ENCODE peak calls at places on chromosomes 3 and 15, in seven cellular contexts. E is stimulated activated CD8-positive, alpha-beta memory T cell treated with anti-CD3 and anti-CD28 coated beads, Interleukin-4, amount 100 ng/mL, for 4 hours; H is memory B cell; X is renal cortical epithelial cell; Z is activated CD8-positive, alpha-beta T cell treated with anti-CD3 and anti-CD28 coated beads, Interleukin-2, amount 10 ng/mL, durations not matched to agents 7 days and 5 days; O is activated B cell treated with CpG ODN at 0.5 μM for 24 hours; K is LoVo. R is an unnamed sample.

GRCh38 chr15:35606345-35606744 is 60.4 kb upstream of the DPH6 start:
- DNase-seq in E (no peak), H (no peak), X (no peak), Z (no peak), O (no peak), K (no peak), R (no peak)

GRCh38 chr3:53045784-53046170 is at the start of gene SFMBT1:
- DNase-seq in E (peak), H (no peak), X (no peak), Z (peak), O (peak), K (peak), R (peak)

GRCh38 chr3:65534825-65535224 is 503.9 kb downstream of the MAGI1 start:
- DNase-seq in E (no peak), H (no peak), X (no peak), Z (no peak), O (no peak), K (no peak), R (no peak)

GRCh38 chr3:159765025-159765859 is 223.4 kb upstream of the IL12A start:
- DNase-seq in E (no peak), H (no peak), X (peak), Z (peak), O (no peak), K (peak), R (peak)

GRCh38 chr15:60859996-60860494 is 369.1 kb downstream of the RORA start:
- DNase-seq in E (no peak), H (no peak), X (peak), Z (no peak), O (no peak), K (no peak), R (no peak)

GRCh38 chr15:85361306-85361705 is 19.1 kb upstream of the AKAP13 start:
- DNase-seq in E (no peak), H (no peak), X (no peak), Z (no peak), O (no peak), K (no peak), R (no peak)

GRCh38 chr3:120353463-120353862 is 4.3 kb upstream of the LRRC58 start:
- DNase-seq in E (no peak), H (no peak), X (peak), Z (no peak), O (no peak), K (no peak), R (no peak)

GRCh38 chr15:92121047-92121446 is 267.5 kb downstream of the SLCO3A1 start:
- DNase-seq in E (no peak), H (no peak), X (no peak), Z (no peak), O (no peak), K (no peak), R (no peak)

GRCh38 chr15:74399511-74400312 is 32.3 kb upstream of the CYP11A1 start:
- DNase-seq in E (peak), H (no peak), X (peak), Z (peak), O (no peak), K (no peak), R (no peak)

GRCh38 chr15:98776607-98777281 is 128.4 kb downstream of the IGF1R start:
- DNase-seq in E (no peak), H (no peak), X (peak), Z (peak), O (no peak), K (no peak), R (no peak)

GRCh38 chr3:102005551-102005950 is 156.2 kb downstream of the NFKBIZ start:
- DNase-seq in E (no peak), H (no peak), X (no peak), Z (no peak), O (no peak), K (no peak), R (no peak)

GRCh38 chr3:111610612-111611054 is 15.5 kb upstream of the ZBED2 start:
- DNase-seq in E (no peak), H (no peak), X (no peak), Z (no peak), O (no peak), K (peak), R (no peak)

GRCh38 chr3:131892331-131892730 is 142.5 kb downstream of the CPNE4 start:
- DNase-seq in E (no peak), H (no peak), X (no peak), Z (no peak), O (no peak), K (no peak), R (no peak)

GRCh38 chr3:173275740-173276139 is 121.8 kb upstream of the NLGN1 start:
- DNase-seq in E (no peak), H (no peak), X (no peak), Z (no peak), O (no peak), K (no peak), R (no peak)

GRCh38 chr3:13535905-13536304 is 13.0 kb upstream of the FBLN2 start:
- DNase-seq in E (no peak), H (no peak), X (no peak), Z (no peak), O (no peak), K (no peak), R (peak)

GRCh38 chr3:29486087-29486486 is 205.2 kb downstream of the RBMS3 start:
- DNase-seq in E (no peak), H (no peak), X (peak), Z (no peak), O (no peak), K (no peak), R (no peak)

GRCh38 chr15:96326551-96327154 is 3.8 kb upstream of the NR2F2 start:
- DNase-seq in E (no peak), H (no peak), X (no peak), Z (no peak), O (no peak), K (peak), R (peak)

GRCh38 chr3:191641789-191642188 is 180.8 kb downstream of the PYDC2 start:
- DNase-seq in E (no peak), H (no peak), X (no peak), Z (no peak), O (no peak), K (no peak), R (peak)

GRCh38 chr3:109025896-109026295 is 72.2 kb upstream of the GUCA1C start:
- DNase-seq in E (no peak), H (no peak), X (peak), Z (no peak), O (no peak), K (no peak), R (no peak)

GRCh38 chr3:85960793-85961192 is 1002.0 kb downstream of the CADM2 start:
- DNase-seq in E (no peak), H (no peak), X (no peak), Z (no peak), O (no peak), K (no peak), R (no peak)

GRCh38 chr3:86245360-86245759 is 745.6 kb downstream of the VGLL3 start:
- DNase-seq in E (no peak), H (no peak), X (no peak), Z (no peak), O (no peak), K (no peak), R (no peak)

GRCh38 chr15:46456431-46456830 is 821.6 kb downstream of the SQOR start:
- DNase-seq in E (no peak), H (no peak), X (peak), Z (no peak), O (no peak), K (no peak), R (no peak)

GRCh38 chr15:68352401-68353062 is 75.0 kb downstream of the FEM1B start:
- DNase-seq in E (peak), H (no peak), X (peak), Z (peak), O (no peak), K (peak), R (no peak)

GRCh38 chr3:58640700-58641372 is 25.7 kb downstream of the FAM3D start:
- DNase-seq in E (no peak), H (peak), X (peak), Z (peak), O (peak), K (peak), R (peak)

GRCh38 chr15:67843571-67844387 is 3.9 kb upstream of the RNU6-1 start:
- DNase-seq in E (no peak), H (no peak), X (peak), Z (no peak), O (no peak), K (no peak), R (no peak)

GRCh38 chr15:44101944-44102343 is 93.1 kb downstream of the FRMD5 start:
- DNase-seq in E (no peak), H (no peak), X (peak), Z (no peak), O (no peak), K (no peak), R (no peak)

GRCh38 chr15:53256043-53256442 is 465.9 kb upstream of the ONECUT1 start:
- DNase-seq in E (no peak), H (no peak), X (no peak), Z (no peak), O (no peak), K (no peak), R (no peak)

GRCh38 chr3:23623841-23624240 is 181.9 kb upstream of the UBE2E1 start:
- DNase-seq in E (no peak), H (no peak), X (no peak), Z (no peak), O (no peak), K (no peak), R (no peak)

GRCh38 chr3:182349051-182349450 is 444.3 kb upstream of the ATP11B start:
- DNase-seq in E (no peak), H (no peak), X (peak), Z (no peak), O (no peak), K (no peak), R (no peak)

GRCh38 chr3:39150170-39150802 is 3.1 kb downstream of the CSRNP1 start:
- DNase-seq in E (no peak), H (no peak), X (no peak), Z (no peak), O (no peak), K (no peak), R (no peak)

GRCh38 chr3:59425942-59426341 is 376.1 kb upstream of the CFAP20DC start:
- DNase-seq in E (peak), H (no peak), X (no peak), Z (peak), O (no peak), K (no peak), R (no peak)

GRCh38 chr3:13557417-13557816 is 8.5 kb downstream of the FBLN2 start:
- DNase-seq in E (no peak), H (no peak), X (no peak), Z (no peak), O (no peak), K (no peak), R (no peak)

GRCh38 chr15:42919794-42920280 is 741 bp downstream of the TTBK2 start:
- DNase-seq in E (no peak), H (peak), X (peak), Z (peak), O (no peak), K (peak), R (peak)

GRCh38 chr3:38551026-38551832 is 55.1 kb downstream of the EXOG start:
- DNase-seq in E (no peak), H (no peak), X (no peak), Z (no peak), O (no peak), K (no peak), R (no peak)

GRCh38 chr3:5188419-5189405 is 1.2 kb downstream of the EDEM1 start:
- DNase-seq in E (peak), H (peak), X (no peak), Z (peak), O (no peak), K (no peak), R (no peak)

GRCh38 chr3:63972196-63972595 is 51.1 kb downstream of the PSMD6 start:
- DNase-seq in E (no peak), H (no peak), X (peak), Z (no peak), O (no peak), K (no peak), R (no peak)

GRCh38 chr3:160577551-160578195 is 12.3 kb upstream of the KPNA4 start:
- DNase-seq in E (no peak), H (no peak), X (peak), Z (no peak), O (no peak), K (no peak), R (no peak)